ENCODE peak calls at places on chromosomes 13 and 19, in four cellular contexts. O is NCI-H2171 treated with DMSO at 0.1 percent for 48 hours, X is cardiac fibroblast, P is SK-MEL-5. K is an unnamed sample.

GRCh38 chr13:105202384-105202783 is 1333.1 kb downstream of the EFNB2 start:
- DNase-seq in P (peak; percentile 79), X (peak; percentile 42), O (peak; percentile 53), K (no peak)

GRCh38 chr19:17524651-17525050 is 13.2 kb downstream of the PGLS start:
- DNase-seq in O (no peak), X (no peak), P (no peak), K (no peak)

GRCh38 chr19:11288349-11288748 is 7.6 kb upstream of the TSPAN16 start:
- DNase-seq in O (no peak), X (peak; percentile 57), P (no peak), K (no peak)

GRCh38 chr19:18833141-18833476 is 1.4 kb downstream of the UPF1 start:
- DNase-seq in P (no peak), X (peak; percentile 18), O (peak; percentile 9), K (no peak)

GRCh38 chr19:17751103-17751911 is at the start of gene FCHO1:
- DNase-seq in P (no peak), X (no peak), O (no peak), K (no peak)

GRCh38 chr19:50723069-50723468 is at the start of gene CLEC11A:
- DNase-seq in O (no peak), P (no peak), X (peak; percentile 61), K (no peak)

GRCh38 chr19:50835785-50836542 is 2.6 kb upstream of the KLK15 start:
- DNase-seq in X (peak; percentile 60), O (peak; percentile 86), P (peak; percentile 61), K (peak; percentile 46)

GRCh38 chr19:5642204-5642603 is 19.3 kb downstream of the SAFB start:
- DNase-seq in X (no peak), O (no peak), P (no peak), K (no peak)

GRCh38 chr19:2113436-2114211 is 16.9 kb downstream of the IZUMO4 start:
- DNase-seq in O (no peak), P (no peak), X (peak; percentile 86), K (no peak)

GRCh38 chr19:56710437-56710836 is 38.9 kb upstream of the ZNF835 start:
- DNase-seq in X (no peak), P (no peak), O (no peak), K (no peak)

GRCh38 chr19:10143700-10144099 is 24.0 kb upstream of the EIF3G start:
- DNase-seq in X (no peak), O (no peak), P (no peak), K (no peak)

GRCh38 chr19:39515551-39516191 is 732 bp downstream of the SELENOV start:
- DNase-seq in X (no peak), P (no peak), O (no peak), K (no peak)

GRCh38 chr13:84994582-84994981 is 804.6 kb downstream of the SLITRK6 start:
- DNase-seq in O (no peak), P (peak; percentile 11), X (no peak), K (no peak)

GRCh38 chr19:56367829-56368711 is 25.3 kb downstream of the ZNF582 start:
- DNase-seq in O (peak; percentile 97), X (peak; percentile 97), P (peak; percentile 89), K (peak; percentile 82)

GRCh38 chr13:98399756-98400155 is 177.2 kb downstream of the STK24 start:
- DNase-seq in X (no peak), P (no peak), O (no peak), K (no peak)

GRCh38 chr19:33302974-33303790 is 848 bp upstream of the CEBPA start:
- DNase-seq in P (peak; percentile 6), O (peak; percentile 48), X (peak; percentile 55), K (no peak)

GRCh38 chr19:46355234-46355990 is 8.5 kb downstream of the PPP5C start:
- DNase-seq in X (no peak), P (no peak), O (no peak), K (no peak)

GRCh38 chr13:100089633-100090032 is 740 bp downstream of the PCCA start:
- DNase-seq in P (peak; percentile 11), X (peak; percentile 29), O (peak; percentile 36), K (no peak)

GRCh38 chr19:4754248-4754647 is 30.6 kb upstream of the DPP9 start:
- DNase-seq in X (no peak), P (no peak), O (peak; percentile 96), K (no peak)

GRCh38 chr13:36325912-36326311 is 20.3 kb downstream of the SPART start:
- DNase-seq in X (no peak), O (no peak), P (no peak), K (no peak)

GRCh38 chr13:22092791-22093545 is 422.1 kb downstream of the FGF9 start:
- DNase-seq in O (no peak), P (no peak), X (no peak), K (no peak)

GRCh38 chr19:11390359-11390758 is 6.2 kb upstream of the EPOR start:
- DNase-seq in X (no peak), O (no peak), P (no peak), K (no peak)

GRCh38 chr19:46617566-46618079 is 7.3 kb downstream of the PTGIR start:
- DNase-seq in X (no peak), O (no peak), P (no peak), K (no peak)

GRCh38 chr19:45667620-45668341 is at the start of gene GIPR:
- DNase-seq in P (peak; percentile 20), X (peak; percentile 31), O (peak; percentile 56), K (no peak)

GRCh38 chr13:108993346-108993745 is 363.9 kb downstream of the MYO16 start:
- DNase-seq in X (peak; percentile 56), O (no peak), P (no peak), K (no peak)

GRCh38 chr13:20360835-20361412 is 128.8 kb upstream of the GJB6 start:
- DNase-seq in P (no peak), X (no peak), O (no peak), K (no peak)

GRCh38 chr13:50598338-50598737 is 245.2 kb downstream of the DLEU7 start:
- DNase-seq in O (peak; percentile 10), P (peak; percentile 39), X (no peak), K (no peak)

GRCh38 chr13:79522583-79522982 is 41.6 kb downstream of the NDFIP2 start:
- DNase-seq in O (peak; percentile 6), P (no peak), X (peak; percentile 77), K (no peak)

GRCh38 chr13:62879071-62879470 is 1463.4 kb upstream of the PCDH20 start:
- DNase-seq in O (no peak), X (peak; percentile 59), P (peak; percentile 3), K (no peak)

GRCh38 chr19:41530761-41531301 is 45.1 kb upstream of the CEACAM21 start:
- DNase-seq in P (peak; percentile 74), O (no peak), X (peak; percentile 66), K (no peak)

GRCh38 chr13:108787709-108788394 is 158.4 kb downstream of the MYO16 start:
- DNase-seq in P (no peak), O (no peak), X (no peak), K (no peak)

GRCh38 chr13:112846411-112847115 is 122.5 kb upstream of the MCF2L start:
- DNase-seq in O (no peak), X (no peak), P (no peak), K (no peak)

GRCh38 chr13:42354246-42355117 is 82.5 kb downstream of the AKAP11 start:
- DNase-seq in X (peak; percentile 88), O (peak; percentile 12), P (peak; percentile 47), K (no peak)

GRCh38 chr19:18939922-18940775 is 868 bp downstream of the HOMER3 start:
- DNase-seq in O (no peak), P (peak; percentile 43), X (peak; percentile 52), K (no peak)

GRCh38 chr13:53338760-53339159 is 310.1 kb downstream of the OLFM4 start:
- DNase-seq in P (no peak), O (no peak), X (no peak), K (no peak)

GRCh38 chr13:98299954-98300350 is 122.9 kb upstream of the RNF113B start:
- DNase-seq in O (no peak), P (no peak), X (peak; percentile 49), K (no peak)

K was measured in omental fat pad.